ENCODE peak calls at places on chromosomes 7 and 10, in six cellular contexts. T is stimulated activated CD8-positive, alpha-beta memory T cell treated with anti-CD3 and anti-CD28 coated beads, Interleukin-12 subunit alpha, Interleukin-12 subunit beta, amount 100 ng/mL, for 4 hours; Y is Calu3; X is T-cell; S is CD4-positive, CD25-positive, alpha-beta regulatory T cell; M is HS-27A. A is an unnamed sample.

GRCh38 chr7:22433710-22434460 is 66.1 kb downstream of the STEAP1B start:
- DNase-seq in Y (peak), M (no peak), T (no peak), X (no peak), S (no peak), A (no peak)

GRCh38 chr7:137968890-137969289 is 33.0 kb downstream of the CREB3L2 start:
- DNase-seq in Y (no peak), S (no peak), X (no peak), M (no peak), T (no peak), A (no peak)

GRCh38 chr7:124085168-124085567 is 52.3 kb upstream of the TMEM229A start:
- DNase-seq in M (no peak), S (no peak), T (no peak), Y (peak), X (no peak), A (no peak)

GRCh38 chr7:24378871-24379608 is 95.0 kb downstream of the NPY start:
- DNase-seq in M (peak), T (no peak), S (no peak), X (no peak), Y (peak), A (no peak)

GRCh38 chr7:36155811-36156361 is 2.8 kb downstream of the EEPD1 start:
- DNase-seq in M (no peak), S (no peak), X (no peak), Y (peak), T (no peak), A (no peak)

GRCh38 chr10:130652544-130652943 is 516.4 kb downstream of the GLRX3 start:
- DNase-seq in T (no peak), M (no peak), X (no peak), S (no peak), Y (no peak), A (no peak)

GRCh38 chr10:31808258-31809218 is 120.1 kb downstream of the ARHGAP12 start:
- DNase-seq in S (no peak), X (peak), M (no peak), T (no peak), Y (no peak), A (no peak)

GRCh38 chr10:75469018-75469616 is 37.7 kb downstream of the LRMDA start:
- DNase-seq in X (no peak), Y (peak), S (no peak), T (no peak), M (no peak), A (no peak)

GRCh38 chr10:74787457-74787856 is 38.9 kb upstream of the KAT6B start:
- DNase-seq in T (no peak), M (no peak), Y (no peak), S (no peak), X (no peak), A (no peak)

GRCh38 chr10:103069453-103070331 is 123.4 kb downstream of the NT5C2 start:
- DNase-seq in S (peak), M (no peak), X (peak), T (peak), Y (peak), A (no peak)

GRCh38 chr10:98242823-98243222 is 25.2 kb downstream of the LOXL4 start:
- DNase-seq in M (no peak), S (no peak), Y (no peak), T (no peak), X (no peak), A (no peak)

GRCh38 chr10:70500812-70501301 is 22.3 kb downstream of the PALD1 start:
- DNase-seq in T (no peak), S (no peak), M (no peak), Y (no peak), X (no peak), A (no peak)

GRCh38 chr10:120423350-120424197 is 33.5 kb upstream of the PLPP4 start:
- DNase-seq in M (no peak), S (no peak), Y (peak), X (peak), T (no peak), A (no peak)

GRCh38 chr10:560314-560992 is 129.0 kb downstream of the DIP2C start:
- DNase-seq in T (no peak), Y (no peak), X (no peak), S (no peak), M (no peak), A (no peak)

GRCh38 chr7:115748123-115748738 is 282.3 kb downstream of the TFEC start:
- DNase-seq in M (no peak), X (no peak), S (no peak), T (no peak), Y (peak), A (no peak)

GRCh38 chr10:114938818-114939193 is 811 bp downstream of the TRUB1 start:
- DNase-seq in T (no peak), M (no peak), S (no peak), Y (no peak), X (no peak), A (no peak)

GRCh38 chr10:113681533-113682470 is 2.1 kb downstream of the CASP7 start:
- DNase-seq in Y (no peak), S (no peak), X (peak), M (no peak), T (no peak), A (no peak)

GRCh38 chr7:44486693-44487092 is 3.8 kb downstream of the NUDCD3 start:
- DNase-seq in M (no peak), T (no peak), X (no peak), S (no peak), Y (peak), A (no peak)

GRCh38 chr7:127799535-127800305 is 147.7 kb downstream of the SND1 start:
- DNase-seq in T (no peak), Y (no peak), M (no peak), X (no peak), S (no peak), A (no peak)

GRCh38 chr7:73451780-73452398 is 18.3 kb downstream of the FZD9 start:
- DNase-seq in X (peak), M (peak), S (no peak), T (no peak), Y (peak), A (no peak)

GRCh38 chr10:96281444-96282029 is 10.2 kb upstream of the BLNK start:
- DNase-seq in M (no peak), T (no peak), Y (no peak), X (no peak), S (no peak), A (no peak)

GRCh38 chr7:130560972-130561371 is 69.1 kb downstream of the MEST start:
- DNase-seq in S (no peak), X (no peak), M (peak), T (no peak), Y (peak), A (no peak)

GRCh38 chr10:105974803-105975456 is 1189.6 kb downstream of the SORCS1 start:
- DNase-seq in X (no peak), Y (no peak), M (no peak), T (no peak), S (no peak), A (no peak)

GRCh38 chr10:10796061-10796773 is 221.5 kb upstream of the CELF2 start:
- DNase-seq in M (no peak), Y (no peak), X (no peak), T (no peak), S (no peak), A (no peak)

GRCh38 chr10:55144001-55144400 is 343.0 kb upstream of the PCDH15 start:
- DNase-seq in T (no peak), X (no peak), S (no peak), Y (no peak), M (no peak), A (no peak)

GRCh38 chr7:98049034-98049433 is 57.6 kb upstream of the LMTK2 start:
- DNase-seq in S (no peak), T (no peak), X (no peak), M (no peak), Y (peak), A (no peak)

GRCh38 chr10:35640951-35641429 is 1.1 kb downstream of the FZD8 start:
- DNase-seq in T (no peak), S (no peak), M (no peak), Y (peak), X (peak), A (peak)

GRCh38 chr7:102992820-102993531 is 80.2 kb downstream of the LRRC17 start:
- DNase-seq in T (no peak), S (no peak), M (peak), Y (peak), X (no peak), A (no peak)

GRCh38 chr7:90236890-90237289 is 8.1 kb upstream of the CFAP69 start:
- DNase-seq in S (no peak), Y (no peak), X (no peak), M (no peak), T (no peak), A (no peak)

GRCh38 chr10:62817120-62817762 is 1.1 kb upstream of the EGR2 start:
- DNase-seq in M (no peak), T (peak), X (peak), Y (peak), S (peak), A (peak)

GRCh38 chr7:92674379-92674778 is 84.2 kb upstream of the FAM133B start:
- DNase-seq in M (no peak), T (no peak), S (no peak), X (no peak), Y (no peak), A (no peak)

GRCh38 chr10:79306644-79307220 is 40.5 kb upstream of the PPIF start:
- DNase-seq in M (no peak), S (no peak), X (no peak), T (no peak), Y (no peak), A (no peak)

GRCh38 chr10:91520657-91521056 is 110.5 kb downstream of the HECTD2 start:
- DNase-seq in Y (no peak), S (no peak), M (no peak), T (no peak), X (no peak), A (no peak)

GRCh38 chr7:95478139-95479037 is 7.4 kb upstream of the ASB4 start:
- DNase-seq in X (no peak), M (no peak), S (no peak), Y (peak), T (no peak), A (no peak)

GRCh38 chr10:102375250-102375649 is 20.3 kb upstream of the NFKB2 start:
- DNase-seq in M (no peak), T (no peak), Y (no peak), S (peak), X (no peak), A (no peak)

GRCh38 chr7:6290345-6290744 is 17.9 kb upstream of the CYTH3 start:
- DNase-seq in Y (peak), S (no peak), T (no peak), M (no peak), X (no peak), A (no peak)

GRCh38 chr7:111954474-111955311 is 251.5 kb downstream of the DOCK4 start:
- DNase-seq in S (no peak), T (no peak), Y (no peak), X (no peak), M (no peak), A (no peak)

GRCh38 chr7:142862401-142863400 is 7.8 kb downstream of the EPHB6 start:
- DNase-seq in T (no peak), S (no peak), Y (no peak), M (no peak), X (no peak), A (no peak)

GRCh38 chr7:77321300-77321699 is 94.8 kb downstream of the GSAP start:
- DNase-seq in S (no peak), T (no peak), M (no peak), X (no peak), Y (no peak), A (no peak)

GRCh38 chr10:94412439-94412838 is 10.1 kb downstream of the TBC1D12 start:
- DNase-seq in M (no peak), S (no peak), Y (no peak), T (no peak), X (no peak), A (no peak)